ENCODE peak calls at places on chromosomes 13 and 19, in nine cellular contexts. N is PC-3; H is NCI-H1436; T is AG09319; G is RWPE2; D is effector CD4-positive, alpha-beta T cell; C is stimulated activated naive B cell treated with anti-CD40 and anti-IgM and Interleukin-4, amounts not matched to agents 10 μg/mL and 1 μg/mL and 100 μg/mL, for 72 hours; P is GF-D8; K is EL. R is an unnamed sample.

GRCh38 chr19:35117791-35118190 is 2.2 kb downstream of the FXYD3 start:
- DNase-seq in H (no peak), K (no peak), D (no peak), P (no peak), C (no peak), G (no peak), T (no peak), N (no peak), R (no peak)

GRCh38 chr19:45901912-45902650 is at the start of gene MYPOP:
- DNase-seq in D (no peak), H (no peak), G (no peak), N (no peak), C (no peak), K (peak), P (no peak), T (no peak), R (no peak)

GRCh38 chr13:63690672-63691071 is 2275.0 kb upstream of the PCDH20 start:
- DNase-seq in K (peak), T (no peak), N (no peak), P (no peak), C (no peak), H (no peak), G (no peak), D (no peak), R (no peak)

GRCh38 chr13:98529171-98529570 is 47.7 kb downstream of the STK24 start:
- DNase-seq in N (no peak), G (no peak), H (no peak), C (no peak), D (no peak), K (no peak), T (no peak), P (no peak), R (no peak)

GRCh38 chr19:4518345-4519171 is at the start of gene PLIN4:
- DNase-seq in K (no peak), P (peak), D (no peak), C (no peak), G (no peak), N (peak), T (peak), H (no peak), R (no peak)

GRCh38 chr13:49608932-49609331 is 19.4 kb upstream of the ARL11 start:
- DNase-seq in D (no peak), P (peak), T (no peak), N (no peak), C (no peak), G (no peak), K (no peak), H (no peak), R (no peak)

GRCh38 chr13:24618219-24618955 is 61.8 kb upstream of the ATP12A start:
- DNase-seq in D (peak), H (no peak), T (no peak), C (peak), N (no peak), G (no peak), K (no peak), P (no peak), R (peak)

GRCh38 chr13:74158028-74158427 is 23.8 kb upstream of the KLF12 start:
- DNase-seq in K (no peak), N (no peak), H (no peak), G (no peak), C (no peak), P (no peak), T (peak), D (no peak), R (no peak)

GRCh38 chr19:49823472-49823871 is 5.4 kb downstream of the MED25 start:
- DNase-seq in N (no peak), G (no peak), H (peak), D (no peak), T (no peak), P (no peak), C (no peak), K (no peak), R (peak)

GRCh38 chr19:14218615-14219330 is 12.8 kb upstream of the ADGRL1 start:
- DNase-seq in T (no peak), P (no peak), G (no peak), N (no peak), D (no peak), C (no peak), K (no peak), H (no peak), R (no peak)

GRCh38 chr19:30664358-30665058 is 292.3 kb downstream of the ZNF536 start:
- DNase-seq in G (no peak), N (peak), T (no peak), C (no peak), K (no peak), H (no peak), D (no peak), P (no peak), R (peak)

GRCh38 chr19:13905634-13906524 is at the start of the genes BRME1 and CC2D1A:
- DNase-seq in D (peak), P (peak), G (peak), H (peak), T (peak), K (peak), N (peak), C (peak), R (peak)

GRCh38 chr13:30576528-30576927 is 41.2 kb upstream of the USPL1 start:
- DNase-seq in T (no peak), C (no peak), P (no peak), K (peak), G (no peak), H (no peak), D (peak), N (peak), R (no peak)

GRCh38 chr13:100738176-100738855 is 63.7 kb upstream of the TMTC4 start:
- DNase-seq in K (no peak), T (no peak), D (no peak), H (no peak), N (no peak), G (no peak), P (no peak), C (no peak), R (no peak)

GRCh38 chr19:47509973-47510372 is 4.9 kb downstream of the NAPA start:
- DNase-seq in T (no peak), C (no peak), N (peak), G (no peak), K (no peak), D (no peak), P (no peak), H (no peak), R (no peak)

GRCh38 chr19:10206226-10206873 is 11.6 kb upstream of the DNMT1 start:
- DNase-seq in T (no peak), H (no peak), K (peak), P (no peak), C (no peak), N (peak), G (no peak), D (no peak), R (no peak)